ENCODE peak calls at places on chromosomes 7 and 10, in eight cellular contexts. R is BJ, N is fibroblast of lung, T is upper lobe of right lung, C is IMR-90, I is fibroblast of mammary gland, A is dorsolateral prefrontal cortex, M is hepatocyte. G is an unnamed sample.

GRCh38 chr10:12434277-12434676 is 84.9 kb downstream of the CAMK1D start:
- DNase-seq in N (no peak), C (no peak), M (no peak), R (no peak), A (no peak), T (no peak), I (no peak), G (no peak)

GRCh38 chr7:140506788-140507464 is 27.6 kb upstream of the MKRN1 start:
- DNase-seq in T (no peak), C (peak), N (peak), A (no peak), I (peak), M (peak), R (peak), G (peak)

GRCh38 chr7:28481131-28481926 is 69.0 kb downstream of the CREB5 start:
- DNase-seq in M (peak), A (no peak), N (peak), C (peak), R (no peak), T (no peak), I (peak), G (no peak)

GRCh38 chr10:84059526-84059925 is 79.8 kb upstream of the GHITM start:
- DNase-seq in N (no peak), A (no peak), C (no peak), I (no peak), R (no peak), M (no peak), T (no peak), G (no peak)

GRCh38 chr10:51867956-51868355 is 168.6 kb upstream of the CSTF2T start:
- DNase-seq in R (peak), M (no peak), I (peak), N (peak), T (no peak), A (no peak), C (peak), G (no peak)

GRCh38 chr10:129035052-129035805 is 431.8 kb upstream of the MGMT start:
- DNase-seq in M (no peak), N (no peak), I (no peak), T (no peak), A (no peak), C (no peak), R (no peak), G (no peak)

GRCh38 chr7:78768859-78769258 is 684.6 kb downstream of the MAGI2 start:
- DNase-seq in N (no peak), A (peak), T (no peak), M (peak), I (no peak), R (no peak), C (no peak), G (no peak)

GRCh38 chr10:78868861-78869260 is 199.9 kb upstream of the ZMIZ1 start:
- DNase-seq in C (no peak), I (no peak), T (no peak), A (no peak), R (no peak), N (no peak), M (no peak), G (no peak)

GRCh38 chr7:14069961-14070360 is 80.5 kb upstream of the ETV1 start:
- DNase-seq in A (no peak), N (no peak), I (no peak), M (no peak), R (no peak), C (no peak), T (no peak), G (no peak)

GRCh38 chr10:5812283-5813090 is 747 bp downstream of the GDI2 start:
- DNase-seq in I (no peak), A (no peak), T (peak), C (no peak), N (peak), R (no peak), M (peak), G (peak)

GRCh38 chr7:2878306-2878705 is 34.2 kb upstream of the GNA12 start:
- DNase-seq in C (no peak), A (no peak), R (no peak), N (no peak), M (no peak), T (no peak), I (no peak), G (no peak)

GRCh38 chr7:12229046-12229445 is 18.0 kb downstream of the TMEM106B start:
- DNase-seq in M (no peak), R (peak), C (peak), N (peak), I (peak), T (no peak), A (no peak), G (no peak)

GRCh38 chr7:144019457-144019856 is 19.3 kb downstream of the OR6B1 start:
- DNase-seq in N (peak), C (peak), T (no peak), M (peak), R (peak), I (peak), A (no peak), G (no peak)

GRCh38 chr10:52050429-52051047 is 263.5 kb upstream of the DKK1 start:
- DNase-seq in A (no peak), R (no peak), C (no peak), T (no peak), I (no peak), M (no peak), N (no peak), G (no peak)

GRCh38 chr7:16916111-16916639 is 34.4 kb upstream of the AGR3 start:
- DNase-seq in N (peak), M (peak), T (no peak), I (peak), R (peak), C (peak), A (no peak), G (no peak)

GRCh38 chr7:48899932-48900331 is 24.4 kb upstream of the CDC14C start:
- DNase-seq in M (no peak), A (no peak), I (peak), R (no peak), C (no peak), N (peak), T (no peak), G (no peak)

GRCh38 chr7:50605059-50605458 is 39.9 kb upstream of the DDC start:
- DNase-seq in M (no peak), C (no peak), T (no peak), A (no peak), I (no peak), N (no peak), R (no peak), G (no peak)

GRCh38 chr10:77251297-77252013 is 386.2 kb downstream of the KCNMA1 start:
- DNase-seq in N (peak), I (peak), T (no peak), R (no peak), A (no peak), M (peak), C (peak), G (no peak)

GRCh38 chr10:60299961-60300883 is 89.5 kb downstream of the ANK3 start:
- DNase-seq in A (no peak), I (peak), N (peak), C (peak), T (no peak), R (no peak), M (peak), G (peak)

GRCh38 chr7:69374036-69374420 is 224.2 kb upstream of the AUTS2 start:
- DNase-seq in C (no peak), A (no peak), I (peak), M (peak), N (peak), T (no peak), R (no peak), G (no peak)

GRCh38 chr10:126153686-126154628 is 234.3 kb downstream of the ADAM12 start:
- DNase-seq in N (peak), M (no peak), A (no peak), T (no peak), I (peak), R (no peak), C (peak), G (no peak)

GRCh38 chr10:99236627-99237309 is 1.1 kb upstream of the HPSE2 start:
- DNase-seq in M (no peak), T (no peak), A (no peak), N (no peak), C (no peak), R (no peak), I (no peak), G (no peak)

GRCh38 chr10:71246591-71247143 is 34.3 kb downstream of the UNC5B start:
- DNase-seq in T (no peak), N (no peak), A (no peak), R (no peak), C (no peak), M (peak), I (no peak), G (peak)

GRCh38 chr10:132396495-132397035 is 435 bp upstream of the PWWP2B start:
- DNase-seq in I (peak), A (no peak), M (peak), T (peak), R (no peak), N (peak), C (peak), G (peak)

GRCh38 chr10:100307716-100308115 is 21.2 kb upstream of the BLOC1S2 start:
- DNase-seq in T (no peak), I (peak), A (no peak), N (peak), R (no peak), C (peak), M (no peak), G (no peak)

GRCh38 chr10:127467793-127468192 is 81.3 kb upstream of the NPS start:
- DNase-seq in M (no peak), T (no peak), C (no peak), A (no peak), N (no peak), I (no peak), R (no peak), G (no peak)

GRCh38 chr10:63670291-63670898 is 149.2 kb downstream of the REEP3 start:
- DNase-seq in M (no peak), A (no peak), I (peak), C (no peak), T (no peak), N (peak), R (no peak), G (no peak)

DNA sequence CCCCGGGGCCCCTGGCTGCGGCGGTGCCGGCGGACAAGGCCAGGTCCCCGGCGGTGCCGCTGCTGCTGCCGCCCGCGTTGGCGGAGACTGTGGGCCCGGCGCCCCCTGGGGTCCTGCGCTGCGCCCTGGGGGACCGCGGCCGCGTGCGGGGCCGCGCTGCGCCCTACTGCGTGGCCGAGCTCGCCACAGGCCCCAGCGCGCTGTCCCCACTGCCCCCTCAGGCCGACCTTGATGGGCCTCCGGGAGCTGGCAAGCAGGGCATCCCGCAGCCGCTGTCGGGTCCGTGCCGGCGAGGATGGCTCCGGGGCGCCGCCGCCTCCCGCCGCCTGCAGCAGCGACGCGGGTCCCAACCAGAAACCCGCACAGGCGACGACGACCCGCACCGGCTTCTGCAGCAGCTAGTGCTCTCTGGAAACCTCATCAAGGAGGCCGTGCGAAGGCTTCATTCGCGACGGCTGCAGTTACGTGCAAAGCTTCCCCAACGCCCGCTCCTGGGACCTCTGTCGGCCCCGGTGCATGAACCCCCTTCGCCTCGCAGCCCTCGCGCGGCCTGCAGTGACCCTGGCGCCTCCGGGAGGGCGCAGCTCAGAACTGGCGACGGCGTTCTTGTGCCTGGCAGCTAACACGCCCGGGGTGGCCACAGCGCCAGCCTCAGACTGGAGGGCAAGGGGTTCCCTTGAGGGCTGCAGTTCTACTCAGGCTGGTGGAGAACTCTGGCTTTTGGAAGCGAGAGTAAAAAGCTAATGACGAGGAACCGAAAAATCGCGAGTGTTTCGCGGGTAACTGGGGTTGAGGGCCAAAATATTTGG is 804 bp downstream of the FRAT1 start:
- DNase-seq in M (peak), A (no peak), N (no peak), C (no peak), T (peak), I (peak), R (no peak), G (peak)
- TF ChIP-seq CTCF in M (no peak), A (no peak), N (no peak), C (no peak), T (peak), I (no peak), R (no peak), G (no peak)

GRCh38 chr10:13475124-13475523 is 53.7 kb downstream of the BEND7 start:
- DNase-seq in T (no peak), C (no peak), N (no peak), I (no peak), A (no peak), M (no peak), R (no peak), G (no peak)

GRCh38 chr10:13472359-13472758 is 56.5 kb downstream of the BEND7 start:
- DNase-seq in M (no peak), T (no peak), I (no peak), A (no peak), C (no peak), N (no peak), R (no peak), G (no peak)

GRCh38 chr10:13473986-13474385 is 54.8 kb downstream of the BEND7 start:
- DNase-seq in C (no peak), M (no peak), I (no peak), T (no peak), A (no peak), R (no peak), N (no peak), G (no peak)

GRCh38 chr10:13470270-13470669 is 58.5 kb downstream of the BEND7 start:
- DNase-seq in M (no peak), N (no peak), T (no peak), R (no peak), I (no peak), A (no peak), C (no peak), G (no peak)
- TF ChIP-seq CTCF in M (no peak), N (peak), T (no peak), R (no peak), I (peak), A (no peak), C (no peak), G (no peak)

DNA sequence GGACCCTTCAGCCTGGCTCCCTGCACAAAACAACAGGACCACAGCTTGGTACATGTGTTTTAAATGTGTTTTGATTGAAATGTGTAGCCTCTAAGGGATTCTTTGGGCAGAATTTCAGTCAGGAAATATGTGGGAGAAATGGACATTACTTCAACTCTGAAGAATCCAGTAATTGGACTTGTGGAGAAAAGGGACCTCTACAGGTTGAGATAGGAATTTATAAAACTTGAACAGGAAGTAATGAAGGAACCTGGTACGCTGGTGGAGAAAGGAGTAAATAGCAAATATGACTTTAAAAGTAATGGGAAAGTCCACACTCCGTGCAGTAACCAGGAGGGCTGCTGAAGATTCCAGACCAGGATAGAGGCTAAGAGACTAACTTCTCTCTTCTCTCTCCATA is 220.5 kb downstream of the LHFPL3 start:
- DNase-seq in I (peak), T (no peak), R (no peak), A (no peak), N (no peak), C (no peak), M (peak), G (no peak)
- TF ChIP-seq CTCF in I (peak), T (no peak), R (no peak), A (no peak), N (no peak), C (no peak), M (peak), G (no peak)

GRCh38 chr10:80530251-80530650 is 7.5 kb upstream of the SH2D4B start:
- DNase-seq in N (peak), A (peak), I (peak), C (peak), R (no peak), T (no peak), M (no peak), G (no peak)
- TF ChIP-seq CTCF in N (peak), A (no peak), I (peak), C (peak), R (peak), T (no peak), M (no peak), G (peak)

GRCh38 chr7:101870361-101871062 is 53.1 kb downstream of the CUX1 start:
- DNase-seq in M (peak), R (no peak), A (no peak), C (peak), T (no peak), I (no peak), N (peak), G (no peak)
- TF ChIP-seq CTCF in M (peak), R (peak), A (no peak), C (peak), T (peak), I (no peak), N (no peak), G (no peak)

GRCh38 chr10:22263106-22263505 is 45.3 kb upstream of the EBLN1 start:
- DNase-seq in C (no peak), I (no peak), R (no peak), A (no peak), N (no peak), T (no peak), M (no peak), G (no peak)

GRCh38 chr10:22253578-22253882 is 35.7 kb upstream of the EBLN1 start:
- DNase-seq in I (no peak), R (no peak), M (no peak), T (peak), A (no peak), C (no peak), N (no peak), G (peak)

GRCh38 chr10:22258471-22258870 is 40.7 kb upstream of the EBLN1 start:
- DNase-seq in N (no peak), M (no peak), C (no peak), R (no peak), I (no peak), T (no peak), A (peak), G (no peak)

DNA sequence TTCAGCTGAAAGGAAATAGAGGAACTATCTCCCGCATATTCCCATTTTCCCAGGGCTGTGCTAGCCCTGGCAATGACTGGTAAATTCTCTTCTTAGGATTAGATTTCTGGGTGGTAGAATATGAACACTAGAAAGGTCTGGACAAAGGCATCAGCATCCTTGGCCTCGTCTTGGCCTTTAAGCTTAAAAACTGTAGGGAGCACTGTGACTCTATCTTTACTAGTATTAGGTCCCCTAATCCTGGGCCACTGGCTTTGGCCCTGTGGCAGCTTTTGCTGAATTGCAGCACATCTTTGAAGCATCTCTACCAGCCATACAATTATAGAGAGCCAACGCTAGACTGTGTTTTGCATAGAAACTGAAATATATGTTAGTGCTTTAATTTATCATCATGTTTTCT is 41.5 kb upstream of the EBLN1 start:
- DNase-seq in C (no peak), R (no peak), M (no peak), I (peak), N (no peak), A (no peak), T (no peak), G (no peak)
- TF ChIP-seq CTCF in C (no peak), R (no peak), M (no peak), I (no peak), N (no peak), A (no peak), T (no peak), G (no peak)

DNA sequence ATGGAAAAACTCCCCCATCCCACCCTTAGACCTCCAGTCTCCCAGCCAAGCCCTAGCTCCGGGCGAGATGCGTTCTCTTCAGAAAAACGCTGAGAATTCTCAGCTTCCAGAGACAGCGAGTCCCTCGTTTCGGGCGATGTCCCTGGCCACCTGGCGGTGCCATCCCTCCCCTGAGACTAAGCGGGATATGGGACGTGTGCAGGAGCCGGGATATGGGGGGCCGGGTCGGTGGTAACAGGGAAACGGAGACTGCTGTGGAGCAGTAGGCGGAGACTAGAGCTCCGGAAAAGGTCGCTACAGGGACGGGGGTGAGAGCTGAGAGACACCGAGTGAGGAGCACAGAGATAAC is 435 bp upstream of the STRIP2 start:
- DNase-seq in R (no peak), M (peak), I (no peak), C (no peak), N (no peak), A (no peak), T (no peak), G (no peak)
- TF ChIP-seq CTCF in R (peak), M (peak), I (no peak), C (no peak), N (peak), A (no peak), T (no peak), G (no peak)

GRCh38 chr10:118621304-118621942 is 26.0 kb upstream of the PRLHR start:
- DNase-seq in R (no peak), M (no peak), I (no peak), T (no peak), A (no peak), N (no peak), C (no peak), G (no peak)
- TF ChIP-seq CTCF in R (no peak), M (no peak), I (no peak), T (no peak), A (no peak), N (no peak), C (no peak), G (no peak)